ENCODE peak calls at places on chromosome X, in seven cellular contexts. B is NCI-H446, H is uterus, I is IMR-90, V is HCT116, X is NCI-H510A treated with DMSO at 0.1 percent for 48 hours, W is GM10248. C is an unnamed sample.

GRCh38 chrX:13311560-13311959 is 8.3 kb downstream of the ATXN3L start:
- DNase-seq in B (no peak), H (no peak), I (no peak), V (no peak), X (no peak), W (no peak), C (no peak)

GRCh38 chrX:148380614-148381561 is 119.5 kb upstream of the AFF2 start:
- DNase-seq in B (no peak), H (no peak), I (no peak), V (no peak), X (no peak), W (peak), C (no peak)

GRCh38 chrX:26253526-26253925 is 37.6 kb downstream of the MAGEB5 start:
- DNase-seq in B (no peak), H (no peak), I (no peak), V (no peak), X (no peak), W (no peak), C (no peak)

GRCh38 chrX:132181364-132181763 is 37.9 kb downstream of the RAP2C start:
- DNase-seq in B (peak), H (peak), I (no peak), V (no peak), X (no peak), W (no peak), C (no peak)

GRCh38 chrX:40146471-40147398 is 49.0 kb upstream of the BCOR start:
- DNase-seq in B (peak), H (peak), I (peak), V (no peak), X (peak), W (peak), C (peak)

GRCh38 chrX:20177093-20177492 is 35.5 kb upstream of the EIF1AX start:
- DNase-seq in B (no peak), H (no peak), I (no peak), V (no peak), X (no peak), W (no peak), C (no peak)

GRCh38 chrX:132631579-132632232 is 142.9 kb upstream of the MBNL3 start:
- DNase-seq in B (peak), H (no peak), I (peak), V (no peak), X (peak), W (peak), C (no peak)

GRCh38 chrX:49273181-49273727 is 3.7 kb downstream of the PPP1R3F start:
- DNase-seq in B (no peak), H (no peak), I (no peak), V (no peak), X (no peak), W (no peak), C (no peak)

GRCh38 chrX:2967998-2968909 is 38.1 kb upstream of the ARSH start:
- DNase-seq in B (no peak), H (no peak), I (peak), V (no peak), X (no peak), W (no peak), C (no peak)

GRCh38 chrX:13756381-13756780 is 21.8 kb downstream of the OFD1 start:
- DNase-seq in B (no peak), H (no peak), I (no peak), V (no peak), X (no peak), W (no peak), C (no peak)

GRCh38 chrX:63679432-63679831 is 105.6 kb downstream of the ARHGEF9 start:
- DNase-seq in B (no peak), H (no peak), I (no peak), V (no peak), X (no peak), W (no peak), C (no peak)

GRCh38 chrX:63855896-63856295 is 70.9 kb upstream of the ARHGEF9 start:
- DNase-seq in B (no peak), H (no peak), I (peak), V (no peak), X (no peak), W (no peak), C (no peak)

GRCh38 chrX:113741744-113742143 is 842.1 kb upstream of the HTR2C start:
- DNase-seq in B (no peak), H (no peak), I (no peak), V (peak), X (no peak), W (no peak), C (no peak)

C was measured in H1.